ENCODE peak calls at places on chromosome 21, in seven cellular contexts. J is neural crest cell, N is astrocyte of the spinal cord, D is uterus, H is RWPE1, T is thoracic aorta, X is AG04450. S is an unnamed sample.

GRCh38 chr21:35045539-35046222 is 3.4 kb downstream of the RUNX1 start:
- DNase-seq in J (no peak), N (no peak), D (no peak), H (no peak), T (no peak), X (no peak), S (no peak)

GRCh38 chr21:26099610-26100219 is 70.9 kb downstream of the APP start:
- DNase-seq in J (no peak), N (peak), D (no peak), H (peak), T (no peak), X (no peak), S (no peak)

GRCh38 chr21:20592482-20592881 is 405.7 kb upstream of the NCAM2 start:
- DNase-seq in J (no peak), N (no peak), D (no peak), H (no peak), T (no peak), X (no peak), S (no peak)

GRCh38 chr21:46129846-46130651 is 25.3 kb downstream of the FTCD start:
- DNase-seq in J (no peak), N (no peak), D (peak), H (no peak), T (no peak), X (no peak), S (no peak)

GRCh38 chr21:33948096-33948950 is 32.7 kb upstream of the ATP5PO start:
- DNase-seq in J (peak), N (peak), D (peak), H (peak), T (no peak), X (no peak), S (peak)

GRCh38 chr21:46597896-46598343 is 7.0 kb downstream of the S100B start:
- DNase-seq in J (no peak), N (no peak), D (no peak), H (no peak), T (no peak), X (no peak), S (no peak)

GRCh38 chr21:26409735-26410134 is 163.4 kb downstream of the CYYR1 start:
- DNase-seq in J (no peak), N (no peak), D (no peak), H (no peak), T (no peak), X (no peak), S (no peak)

GRCh38 chr21:15015622-15016471 is 49.0 kb downstream of the NRIP1 start:
- DNase-seq in J (no peak), N (peak), D (no peak), H (peak), T (no peak), X (peak), S (no peak)

GRCh38 chr21:20451051-20451450 is 547.2 kb upstream of the NCAM2 start:
- DNase-seq in J (no peak), N (peak), D (no peak), H (peak), T (no peak), X (no peak), S (no peak)

GRCh38 chr21:45308211-45309068 is 20.7 kb upstream of the POFUT2 start:
- DNase-seq in J (no peak), N (peak), D (peak), H (no peak), T (no peak), X (peak), S (no peak)

GRCh38 chr21:33011462-33011861 is 14.3 kb upstream of the OLIG2 start:
- DNase-seq in J (no peak), N (peak), D (no peak), H (peak), T (no peak), X (peak), S (no peak)

GRCh38 chr21:34967509-34968289 is 81.4 kb downstream of the RUNX1 start:
- DNase-seq in J (no peak), N (no peak), D (no peak), H (peak), T (no peak), X (no peak), S (no peak)

GRCh38 chr21:35048706-35049617 is at the start of gene RUNX1:
- DNase-seq in J (no peak), N (peak), D (no peak), H (peak), T (no peak), X (no peak), S (peak)

GRCh38 chr21:14699433-14700410 is 153.6 kb upstream of the SAMSN1 start:
- DNase-seq in J (no peak), N (no peak), D (no peak), H (no peak), T (no peak), X (no peak), S (no peak)

GRCh38 chr21:45994086-45994661 is 12.6 kb downstream of the COL6A1 start:
- DNase-seq in J (no peak), N (no peak), D (peak), H (no peak), T (no peak), X (no peak), S (peak)

GRCh38 chr21:16775056-16775455 is 737.8 kb upstream of the CXADR start:
- DNase-seq in J (no peak), N (no peak), D (no peak), H (no peak), T (no peak), X (no peak), S (no peak)

GRCh38 chr21:21547368-21547953 is 549.3 kb downstream of the NCAM2 start:
- DNase-seq in J (no peak), N (peak), D (no peak), H (no peak), T (no peak), X (no peak), S (no peak)

GRCh38 chr21:31509108-31510017 is 150.1 kb upstream of the SOD1 start:
- DNase-seq in J (peak), N (peak), D (no peak), H (peak), T (no peak), X (no peak), S (no peak)
- TF ChIP-seq CTCF in J (peak), N (peak), D (no peak), H (no peak), T (no peak), X (no peak), S (no peak)

GRCh38 chr21:37564341-37564923 is 197.9 kb downstream of the DYRK1A start:
- DNase-seq in J (no peak), N (peak), D (peak), H (peak), T (peak), X (peak), S (no peak)
- TF ChIP-seq CTCF in J (no peak), N (no peak), D (no peak), H (peak), T (no peak), X (no peak), S (no peak)

DNA sequence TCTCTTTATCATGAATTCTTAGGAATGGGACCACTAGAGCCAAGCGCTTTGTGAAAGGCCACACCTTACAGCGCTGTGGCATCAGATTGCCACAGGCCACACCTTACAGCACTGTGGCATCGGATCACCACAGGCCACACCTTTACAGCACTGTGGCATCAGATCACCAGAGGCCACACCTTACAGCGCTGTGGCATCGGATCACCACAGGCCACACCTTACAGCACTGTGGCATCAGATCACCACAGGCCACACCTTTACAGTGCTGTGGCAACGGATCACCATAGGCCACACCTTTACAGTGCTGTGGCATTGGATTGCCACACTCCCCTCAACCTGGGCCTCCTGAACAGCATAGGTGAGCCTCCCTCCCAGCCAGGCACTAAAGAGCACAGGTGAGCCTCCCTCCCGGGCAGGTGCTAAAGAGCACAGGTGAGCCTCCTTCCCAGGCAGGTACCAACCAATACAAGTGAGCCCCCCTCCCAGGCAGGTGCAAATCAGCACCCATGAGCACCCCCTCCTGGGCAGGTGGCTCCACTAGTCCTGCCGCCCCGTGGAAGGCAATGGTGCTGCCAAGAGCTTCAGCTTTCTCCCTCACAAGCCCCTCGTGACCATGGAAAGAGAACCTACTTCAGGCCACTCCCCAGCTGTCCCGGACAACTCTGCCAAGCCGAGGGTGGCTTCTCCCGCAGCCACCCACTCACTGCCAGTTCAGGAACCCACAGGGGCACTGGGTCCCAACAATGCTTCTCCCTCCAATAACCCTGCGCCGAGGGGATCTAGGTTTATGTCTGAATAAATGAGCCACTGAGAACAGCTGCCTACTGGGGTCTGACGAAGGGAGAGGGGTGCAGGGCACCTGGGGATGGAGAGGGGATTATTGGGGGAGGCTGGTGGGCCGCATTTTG is 46.7 kb downstream of the PRDM15 start:
- DNase-seq in J (no peak), N (no peak), D (no peak), H (no peak), T (no peak), X (no peak), S (no peak)
- TF ChIP-seq CTCF in J (no peak), N (no peak), D (no peak), H (no peak), T (no peak), X (no peak), S (no peak)

GRCh38 chr21:43659136-43660000 is at the start of the genes HSF2BP and RRP1B:
- DNase-seq in J (peak), N (peak), D (peak), H (peak), T (no peak), X (no peak), S (peak)
- TF ChIP-seq CTCF in J (peak), N (no peak), D (no peak), H (no peak), T (no peak), X (peak), S (no peak)

DNA sequence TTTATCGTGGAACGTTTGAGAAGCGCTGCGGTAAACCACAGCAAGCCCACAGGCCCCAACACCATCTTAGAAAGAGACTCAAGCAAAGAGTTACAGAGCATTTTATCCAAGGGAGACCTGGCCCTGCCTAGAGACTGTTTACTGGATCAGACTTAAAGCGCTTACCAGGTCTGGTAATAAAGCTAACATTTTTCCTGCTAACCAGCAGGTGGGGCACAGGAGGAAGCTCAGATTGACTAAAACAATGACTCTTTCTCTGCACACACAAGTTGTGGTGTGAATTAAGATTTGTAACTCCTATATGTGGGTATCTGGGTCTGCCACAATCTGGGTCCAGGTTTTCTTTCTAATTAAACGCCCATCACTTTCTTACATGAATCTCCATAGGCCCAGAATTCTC is 136.5 kb upstream of the ETS2 start:
- DNase-seq in J (no peak), N (peak), D (no peak), H (peak), T (no peak), X (no peak), S (no peak)
- TF ChIP-seq CTCF in J (peak), N (peak), D (peak), H (peak), T (peak), X (peak), S (no peak)

GRCh38 chr21:30962013-30962412 is 76.3 kb downstream of the KRTAP19-8 start:
- DNase-seq in J (no peak), N (no peak), D (no peak), H (no peak), T (no peak), X (no peak), S (no peak)
- TF ChIP-seq CTCF in J (peak), N (no peak), D (no peak), H (no peak), T (no peak), X (no peak), S (no peak)

GRCh38 chr21:23955130-23955873 is 1652.0 kb downstream of the MRPL39 start:
- DNase-seq in J (no peak), N (no peak), D (no peak), H (no peak), T (no peak), X (no peak), S (no peak)
- TF ChIP-seq CTCF in J (no peak), N (no peak), D (no peak), H (no peak), T (no peak), X (no peak), S (no peak)

GRCh38 chr21:31781737-31782136 is 49.8 kb upstream of the SCAF4 start:
- DNase-seq in J (no peak), N (peak), D (no peak), H (no peak), T (peak), X (no peak), S (no peak)

GRCh38 chr21:31788581-31788980 is 56.7 kb upstream of the SCAF4 start:
- DNase-seq in J (no peak), N (no peak), D (no peak), H (no peak), T (no peak), X (no peak), S (no peak)

GRCh38 chr21:31780944-31781343 is 49.0 kb upstream of the SCAF4 start:
- DNase-seq in J (no peak), N (no peak), D (no peak), H (peak), T (no peak), X (no peak), S (no peak)

GRCh38 chr21:31786164-31786920 is 54.4 kb upstream of the SCAF4 start:
- DNase-seq in J (no peak), N (no peak), D (no peak), H (no peak), T (no peak), X (no peak), S (no peak)
- TF ChIP-seq CTCF in J (no peak), N (no peak), D (no peak), H (no peak), T (no peak), X (no peak), S (no peak)

DNA sequence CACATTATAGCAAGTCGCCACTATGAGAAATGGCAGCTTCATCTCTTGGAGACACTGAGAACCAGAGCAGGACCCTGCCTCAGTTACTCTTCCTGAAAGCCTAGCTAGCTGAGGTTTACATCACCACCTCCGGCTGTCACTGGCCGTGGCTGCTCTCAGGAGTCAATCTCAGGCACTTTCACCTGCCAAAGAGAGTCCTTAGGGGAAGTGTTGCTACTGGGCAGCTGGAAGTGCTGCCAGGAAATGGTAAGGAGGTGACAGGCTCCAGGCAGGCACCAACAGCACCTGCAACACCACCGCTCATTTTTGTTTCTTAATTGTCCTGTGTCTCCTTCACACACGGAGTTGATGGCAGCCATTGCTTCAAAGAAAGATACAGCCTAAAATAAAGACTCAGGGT is 92.5 kb downstream of the DSCAM start:
- DNase-seq in J (no peak), N (no peak), D (no peak), H (no peak), T (no peak), X (no peak), S (no peak)
- TF ChIP-seq CTCF in J (no peak), N (no peak), D (no peak), H (no peak), T (no peak), X (no peak), S (no peak)

S was measured in activated B cell treated with CpG ODN at 0.5 μM for 24 hours.